ENCODE peak calls at places on chromosomes 13 and 19, in ten cellular contexts. U is T-helper 17 cell; F is GM13976; S is T-helper 2 cell treated with Interferon-gamma antibody and Interleukin-4, amounts not matched to agents 5 μg/mL and 100 μg/mL, for 36 hours; K is M059J; M is T-helper 1 cell; J is NCI-H1105 treated with DMSO at 0.1 percent for 48 hours; E is activated CD4-positive, alpha-beta T cell treated with anti-CD3 and anti-CD28 coated beads for 48 hours; T is H7; B is T follicular helper cell. Q is an unnamed sample.
A peak's percentile ranks its signal among the peaks of the same experiment; 100 is the strongest.

GRCh38 chr13:85930108-85930507 is 130.9 kb upstream of the SLITRK6 start:
- DNase-seq in S (no peak), J (no peak), M (no peak), B (no peak), T (no peak), F (no peak), E (no peak), K (no peak), U (no peak), Q (no peak)

GRCh38 chr13:73998631-73999030 is 135.6 kb downstream of the KLF12 start:
- DNase-seq in U (no peak), M (no peak), F (peak; percentile 32), J (no peak), S (no peak), K (peak; percentile 1), E (no peak), B (no peak), T (no peak), Q (peak; percentile 25)

GRCh38 chr19:51547397-51548212 is 16.1 kb upstream of the SIGLEC6 start:
- DNase-seq in S (peak; percentile 36), K (peak; percentile 20), E (no peak), F (no peak), B (no peak), T (no peak), J (no peak), M (no peak), U (no peak), Q (no peak)

GRCh38 chr19:18895828-18896341 is at the start of gene CERS1:
- DNase-seq in B (no peak), T (peak; percentile 99), S (no peak), J (peak; percentile 45), E (no peak), U (no peak), M (no peak), K (no peak), F (no peak), Q (no peak)

GRCh38 chr13:108326318-108326717 is 56.8 kb downstream of the TNFSF13B start:
- DNase-seq in E (no peak), T (no peak), K (no peak), S (no peak), M (no peak), J (no peak), F (peak; percentile 14), B (no peak), U (no peak), Q (peak; percentile 26)

GRCh38 chr13:91904005-91904404 is 505.6 kb downstream of the GPC5 start:
- DNase-seq in T (no peak), S (no peak), B (no peak), J (no peak), E (no peak), U (no peak), K (no peak), M (no peak), F (no peak), Q (no peak)

GRCh38 chr19:29678484-29679106 is 13.3 kb downstream of the PLEKHF1 start:
- DNase-seq in M (no peak), U (no peak), T (peak; percentile 49), J (no peak), S (no peak), E (no peak), K (no peak), F (no peak), B (no peak), Q (no peak)

GRCh38 chr13:65595881-65596280 is 1634.3 kb downstream of the PCDH9 start:
- DNase-seq in M (no peak), S (no peak), T (no peak), F (no peak), K (no peak), J (no peak), E (no peak), B (no peak), U (no peak), Q (no peak)

GRCh38 chr13:50616101-50616500 is 227.4 kb downstream of the DLEU7 start:
- DNase-seq in S (no peak), T (no peak), K (peak; percentile 45), B (no peak), F (no peak), M (no peak), J (no peak), U (no peak), E (no peak), Q (no peak)

GRCh38 chr13:40777166-40777956 is 6.4 kb upstream of the MRPS31 start:
- DNase-seq in J (peak; percentile 61), T (peak; percentile 58), B (peak; percentile 15), E (peak; percentile 47), S (no peak), K (peak; percentile 68), U (no peak), F (peak; percentile 55), M (peak; percentile 36), Q (peak; percentile 56)

GRCh38 chr19:45448887-45449299 is 18.9 kb upstream of the FOSB start:
- DNase-seq in E (no peak), T (no peak), K (no peak), U (no peak), M (no peak), S (no peak), J (no peak), F (no peak), B (no peak), Q (no peak)

GRCh38 chr19:6047741-6048231 is 62.5 kb downstream of the RFX2 start:
- DNase-seq in J (peak; percentile 36), F (peak; percentile 58), T (peak; percentile 90), E (no peak), M (no peak), B (no peak), U (no peak), S (no peak), K (peak; percentile 58), Q (no peak)

GRCh38 chr13:77990973-77991372 is 72.3 kb upstream of the EDNRB start:
- DNase-seq in J (no peak), K (no peak), T (no peak), E (no peak), M (no peak), S (no peak), B (no peak), U (no peak), F (no peak), Q (no peak)